ENCODE peak calls at places on chromosomes 3 and 15, in five cellular contexts. T is left ventricle myocardium inferior, X is AG10803, F is activated T-cell treated with anti-CD3 and anti-CD28 coated beads for 24 hours, G is body of pancreas. N is an unnamed sample.

GRCh38 chr3:4882548-4882947 is 96.7 kb upstream of the BHLHE40 start:
- DNase-seq in F (no peak), X (no peak), G (no peak), T (no peak), N (no peak)

GRCh38 chr3:71718069-71718468 is 7.1 kb downstream of the EIF4E3 start:
- DNase-seq in G (no peak), T (no peak), F (no peak), X (no peak), N (no peak)

GRCh38 chr3:71629289-71630252 is 46.0 kb upstream of the FOXP1 start:
- DNase-seq in T (no peak), F (no peak), X (peak), G (peak), N (peak)

GRCh38 chr3:188468196-188468595 is 314.2 kb downstream of the LPP start:
- DNase-seq in G (no peak), T (no peak), X (peak), F (no peak), N (no peak)

GRCh38 chr3:49397470-49397869 is 14.3 kb downstream of the RHOA start:
- DNase-seq in F (no peak), X (no peak), G (no peak), T (no peak), N (no peak)

GRCh38 chr15:77568960-77569646 is 63.6 kb downstream of the LINGO1 start:
- DNase-seq in X (no peak), G (peak), T (no peak), F (no peak), N (no peak)

GRCh38 chr3:170657312-170657711 is 71.4 kb upstream of the SLC7A14 start:
- DNase-seq in X (no peak), G (no peak), F (no peak), T (no peak), N (no peak)

GRCh38 chr3:155323063-155323666 is 29.7 kb upstream of the STRIT1 start:
- DNase-seq in X (peak), T (no peak), G (peak), F (no peak), N (peak)

GRCh38 chr3:57981483-57982087 is 26.6 kb upstream of the FLNB start:
- DNase-seq in F (no peak), G (no peak), T (no peak), X (no peak), N (no peak)

GRCh38 chr15:57758556-57758955 is 52.0 kb downstream of the POLR2M start:
- DNase-seq in X (peak), G (no peak), T (no peak), F (no peak), N (no peak)

GRCh38 chr3:57952208-57952631 is 56.0 kb upstream of the FLNB start:
- DNase-seq in F (no peak), T (peak), X (peak), G (peak), N (no peak)

GRCh38 chr3:193803288-193803687 is 210.3 kb downstream of the OPA1 start:
- DNase-seq in X (no peak), T (no peak), F (no peak), G (peak), N (no peak)

GRCh38 chr3:58012302-58012701 is 4.1 kb downstream of the FLNB start:
- DNase-seq in F (no peak), G (no peak), T (no peak), X (no peak), N (no peak)

GRCh38 chr3:54949491-54950044 is 21.7 kb upstream of the LRTM1 start:
- DNase-seq in G (no peak), T (no peak), X (no peak), F (no peak), N (no peak)

GRCh38 chr3:45646051-45646585 is 43.1 kb upstream of the SACM1L start:
- DNase-seq in F (no peak), X (no peak), G (peak), T (no peak), N (no peak)

GRCh38 chr3:52387481-52387880 is 57.4 kb downstream of the SEMA3G start:
- DNase-seq in F (no peak), T (no peak), X (no peak), G (no peak), N (no peak)

GRCh38 chr3:107752202-107752990 is 229.6 kb downstream of the BBX start:
- DNase-seq in G (no peak), T (no peak), F (no peak), X (peak), N (no peak)

GRCh38 chr3:189167027-189167766 is 4.6 kb upstream of the TPRG1 start:
- DNase-seq in G (peak), X (no peak), F (no peak), T (no peak), N (no peak)

GRCh38 chr15:44075535-44075934 is 119.5 kb downstream of the FRMD5 start:
- DNase-seq in T (no peak), G (no peak), F (no peak), X (peak), N (no peak)

GRCh38 chr3:172153335-172153861 is 114.0 kb downstream of the FNDC3B start:
- DNase-seq in F (peak), G (peak), T (peak), X (peak), N (no peak)

GRCh38 chr15:90075420-90076289 is 26.6 kb downstream of the IDH2 start:
- DNase-seq in X (peak), G (peak), T (no peak), F (no peak), N (no peak)